ENCODE peak calls at places on chromosomes 12 and 14, in five cellular contexts. J is GM12878, T is IMR-90, E is K562, Z is SK-N-SH. X is an unnamed sample.

GRCh38 chr12:79645235-79645630 is 45.5 kb downstream of the PAWR start:
- DNase-seq in Z (no peak), J (peak; percentile 13), T (no peak), E (no peak), X (no peak)

GRCh38 chr14:25041898-25042297 is 8.0 kb downstream of the STXBP6 start:
- DNase-seq in E (no peak), T (no peak), J (no peak), Z (no peak), X (no peak)

GRCh38 chr12:57104292-57104910 is 6.8 kb downstream of the STAT6 start:
- DNase-seq in T (no peak), J (no peak), Z (peak; percentile 23), E (no peak), X (no peak)

GRCh38 chr12:5230151-5230550 is 186.5 kb downstream of the KCNA5 start:
- DNase-seq in T (peak; percentile 77), J (no peak), Z (no peak), E (no peak), X (no peak)

GRCh38 chr12:113826805-113827204 is 139.3 kb downstream of the RBM19 start:
- DNase-seq in E (no peak), Z (no peak), T (no peak), J (no peak), X (peak; percentile 27)

GRCh38 chr14:100747021-100747586 is 20.4 kb downstream of the DLK1 start:
- DNase-seq in E (no peak), T (peak; percentile 92), J (no peak), Z (no peak), X (peak; percentile 51)

GRCh38 chr12:9951026-9951652 is 19.0 kb upstream of the CLEC2A start:
- DNase-seq in Z (no peak), J (peak; percentile 24), T (no peak), E (no peak), X (no peak)

GRCh38 chr12:66693901-66694513 is 15.1 kb upstream of the GRIP1 start:
- DNase-seq in J (peak; percentile 23), E (peak; percentile 63), T (peak; percentile 69), Z (peak; percentile 15), X (peak; percentile 80)

GRCh38 chr14:105187116-105187515 is 6.0 kb upstream of the NUDT14 start:
- DNase-seq in Z (no peak), T (no peak), J (no peak), E (no peak), X (no peak)

GRCh38 chr12:50355365-50355764 is 41.0 kb downstream of the FAM186A start:
- DNase-seq in E (no peak), T (no peak), J (no peak), Z (no peak), X (no peak)

GRCh38 chr14:33229269-33229924 is 290.7 kb downstream of the NPAS3 start:
- DNase-seq in Z (peak; percentile 12), J (no peak), E (no peak), T (no peak), X (no peak)

GRCh38 chr14:92785601-92786426 is 8.3 kb upstream of the GOLGA5 start:
- DNase-seq in J (no peak), T (peak; percentile 91), E (peak; percentile 62), Z (no peak), X (no peak)

GRCh38 chr14:32472512-32473472 is 143.7 kb downstream of the AKAP6 start:
- DNase-seq in T (peak; percentile 81), E (no peak), Z (no peak), J (no peak), X (peak; percentile 6)

GRCh38 chr14:54420478-54421116 is 20.6 kb downstream of the CNIH1 start:
- DNase-seq in T (peak; percentile 58), Z (peak; percentile 41), J (no peak), E (peak; percentile 36), X (peak; percentile 53)

GRCh38 chr14:80560800-80561199 is 349.5 kb upstream of the DIO2 start:
- DNase-seq in Z (no peak), J (no peak), E (no peak), T (no peak), X (no peak)

GRCh38 chr14:69617796-69618195 is 6.4 kb downstream of the SUSD6 start:
- DNase-seq in E (no peak), J (no peak), Z (no peak), T (no peak), X (no peak)

GRCh38 chr14:76245097-76245496 is 93.4 kb downstream of the GPATCH2L start:
- DNase-seq in E (no peak), T (peak; percentile 16), J (no peak), Z (no peak), X (no peak)

GRCh38 chr14:65478596-65478995 is 66.1 kb downstream of the FUT8 start:
- DNase-seq in E (peak; percentile 34), T (peak; percentile 10), J (no peak), Z (no peak), X (no peak)

GRCh38 chr14:100677925-100678765 is 48.5 kb upstream of the DLK1 start:
- DNase-seq in T (peak; percentile 52), Z (peak; percentile 89), J (no peak), E (peak; percentile 85), X (no peak)

GRCh38 chr12:78181544-78182162 is 351.0 kb downstream of the NAV3 start:
- DNase-seq in J (no peak), T (peak; percentile 48), E (peak; percentile 3), Z (peak; percentile 1), X (peak; percentile 0)

GRCh38 chr12:108840605-108841328 is 16.6 kb downstream of the SSH1 start:
- DNase-seq in E (no peak), T (peak; percentile 53), J (no peak), Z (no peak), X (no peak)

GRCh38 chr14:104609666-104610065 is 5.1 kb upstream of the TMEM179 start:
- DNase-seq in E (no peak), J (no peak), T (no peak), Z (no peak), X (no peak)

GRCh38 chr14:69543341-69544249 is 31.1 kb downstream of the CCDC177 start:
- DNase-seq in E (peak; percentile 17), T (peak; percentile 93), J (no peak), Z (no peak), X (peak; percentile 80)

GRCh38 chr12:18468521-18469075 is 207.3 kb downstream of the PIK3C2G start:
- DNase-seq in E (no peak), Z (no peak), J (no peak), T (peak; percentile 76), X (no peak)

GRCh38 chr12:94172031-94172430 is 23.7 kb downstream of the PLXNC1 start:
- DNase-seq in J (no peak), T (peak; percentile 46), Z (no peak), E (peak; percentile 73), X (no peak)

GRCh38 chr12:2228535-2228934 is 175.7 kb downstream of the CACNA1C start:
- DNase-seq in J (no peak), T (no peak), Z (no peak), E (no peak), X (no peak)

GRCh38 chr12:2227360-2227759 is 174.6 kb downstream of the CACNA1C start:
- DNase-seq in Z (no peak), J (no peak), E (no peak), T (no peak), X (no peak)

GRCh38 chr12:2221030-2221621 is 168.3 kb downstream of the CACNA1C start:
- DNase-seq in E (no peak), T (no peak), J (no peak), Z (no peak), X (no peak)

GRCh38 chr12:2229661-2230539 is 177.1 kb downstream of the CACNA1C start:
- DNase-seq in Z (no peak), T (no peak), J (no peak), E (peak; percentile 23), X (no peak)

GRCh38 chr12:2225736-2226135 is 172.9 kb downstream of the CACNA1C start:
- DNase-seq in E (no peak), J (no peak), T (peak; percentile 78), Z (no peak), X (no peak)
- TF ChIP-seq RCOR1 in E (no peak), J (no peak), T (no peak), Z (no peak), X (no peak)

GRCh38 chr12:103519632-103520031 is 23.9 kb upstream of the C12orf42 start:
- DNase-seq in E (no peak), Z (no peak), J (no peak), T (no peak), X (no peak)
- TF ChIP-seq RCOR1 in E (no peak), Z (no peak), J (no peak), T (no peak), X (no peak)

DNA sequence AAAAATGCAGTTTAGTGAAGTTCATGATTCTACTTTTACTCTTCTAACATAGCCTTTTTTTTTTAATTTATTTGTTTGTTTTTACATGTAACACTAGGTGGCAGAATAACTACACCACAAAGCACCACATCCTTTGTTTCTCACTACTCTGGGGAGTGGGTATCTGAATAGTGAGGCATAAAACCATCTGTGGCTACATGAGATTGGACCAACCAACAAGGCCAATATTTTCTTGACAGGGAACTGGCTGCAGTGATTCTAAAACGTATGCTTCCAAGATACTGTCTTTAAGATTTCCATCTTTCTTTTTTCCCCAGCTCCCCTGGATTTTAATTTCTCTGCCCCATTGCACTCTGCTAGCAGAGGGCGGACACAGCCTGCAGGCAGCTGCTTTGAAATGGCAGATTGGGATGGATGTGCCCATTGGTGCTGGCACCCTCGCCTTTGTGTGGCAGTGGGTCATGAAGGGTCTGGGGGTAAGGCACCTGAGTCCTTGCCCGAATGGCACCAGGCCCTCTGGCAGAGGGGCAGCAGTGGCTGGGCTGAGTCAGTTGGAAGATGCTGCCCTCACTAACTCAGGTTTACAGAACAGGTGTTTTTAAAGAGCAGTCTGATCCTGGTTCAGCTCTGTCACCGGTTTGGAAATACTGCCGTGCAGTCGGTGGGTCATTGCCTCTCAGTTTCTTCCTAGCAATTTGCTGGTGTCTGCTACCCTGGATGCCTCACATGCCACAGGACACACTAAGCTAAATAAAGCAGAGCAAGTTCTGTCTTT is 429.1 kb downstream of the RAD51B start:
- DNase-seq in T (peak; percentile 78), J (peak; percentile 89), Z (peak; percentile 64), E (peak; percentile 38), X (peak; percentile 86)
- TF ChIP-seq RCOR1 in T (no peak), J (no peak), Z (peak; percentile 26), E (no peak), X (no peak)

GRCh38 chr12:53004178-53004577 is 2.1 kb upstream of the EIF4B start:
- DNase-seq in T (no peak), Z (no peak), J (no peak), E (peak; percentile 17), X (peak; percentile 47)
- TF ChIP-seq RCOR1 in T (no peak), Z (no peak), J (no peak), E (no peak), X (no peak)

GRCh38 chr12:93130371-93131049 is 201.4 kb upstream of the EEA1 start:
- DNase-seq in J (no peak), T (no peak), E (no peak), Z (no peak), X (no peak)
- TF ChIP-seq RCOR1 in J (no peak), T (no peak), E (no peak), Z (no peak), X (no peak)

GRCh38 chr12:903055-903454 is 46.4 kb downstream of the RAD52 start:
- DNase-seq in J (no peak), Z (no peak), T (no peak), E (no peak), X (no peak)
- TF ChIP-seq RCOR1 in J (no peak), Z (no peak), T (no peak), E (no peak), X (no peak)

DNA sequence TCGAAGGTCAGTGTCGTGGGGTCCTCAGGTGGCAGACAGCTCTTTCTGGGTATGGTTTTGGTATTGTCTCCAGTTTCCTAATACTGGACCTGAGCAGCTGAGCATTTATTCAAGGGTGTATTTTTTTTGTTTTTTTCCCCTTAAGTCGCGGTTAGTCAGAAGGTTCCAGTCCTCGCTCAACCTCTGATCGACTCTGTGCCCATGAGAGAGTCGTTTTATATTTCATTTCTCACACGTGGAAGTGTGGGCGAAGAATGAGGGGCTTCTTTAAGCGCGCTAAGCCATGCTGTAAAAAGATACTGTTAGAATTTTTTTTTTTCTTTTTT is 499 bp downstream of the MIPOL1 start:
- DNase-seq in E (no peak), Z (no peak), T (no peak), J (no peak), X (no peak)
- TF ChIP-seq RCOR1 in E (no peak), Z (no peak), T (no peak), J (no peak), X (no peak)